ENCODE peak calls at places on chromosome 14, in six cellular contexts. O is gastrocnemius medialis, M is fibroblast of lung, J is NCI-H2081, C is kidney, X is T-helper 1 cell. Q is an unnamed sample.

GRCh38 chr14:34782031-34782430 is 67.6 kb upstream of the CFL2 start:
- DNase-seq in O (no peak), X (no peak), C (no peak), M (no peak), J (no peak), Q (no peak)

GRCh38 chr14:24353551-24354529 is 14.0 kb upstream of the RIPK3 start:
- DNase-seq in C (no peak), J (no peak), X (no peak), M (peak; percentile 34), O (no peak), Q (peak; percentile 56)

GRCh38 chr14:68794130-68794855 is 1.4 kb upstream of the ZFP36L1 start:
- DNase-seq in O (peak; percentile 90), M (peak; percentile 94), X (peak; percentile 75), C (peak; percentile 97), J (no peak), Q (peak; percentile 95)

GRCh38 chr14:83473846-83474245 is 1940.2 kb upstream of the SEL1L start:
- DNase-seq in X (no peak), M (peak; percentile 24), C (no peak), O (no peak), J (no peak), Q (no peak)

GRCh38 chr14:97295108-97295710 is 498.0 kb downstream of the VRK1 start:
- DNase-seq in X (no peak), C (no peak), O (no peak), J (no peak), M (no peak), Q (no peak)

GRCh38 chr14:61730756-61731373 is 31.4 kb upstream of the SNAPC1 start:
- DNase-seq in J (no peak), X (no peak), C (no peak), O (no peak), M (no peak), Q (no peak)

GRCh38 chr14:31208546-31209424 is 1.2 kb upstream of the HECTD1 start:
- DNase-seq in J (no peak), M (no peak), X (no peak), C (no peak), O (no peak), Q (no peak)

GRCh38 chr14:23115492-23115850 is 3.6 kb downstream of the CEBPE start:
- DNase-seq in O (no peak), C (peak; percentile 32), X (no peak), J (no peak), M (no peak), Q (no peak)

GRCh38 chr14:99579903-99580570 is 24.0 kb downstream of the CCDC85C start:
- DNase-seq in X (no peak), M (peak; percentile 97), C (peak; percentile 89), J (no peak), O (no peak), Q (peak; percentile 52)

GRCh38 chr14:102525213-102526143 is 15.9 kb upstream of the ANKRD9 start:
- DNase-seq in O (no peak), X (no peak), J (peak; percentile 76), C (peak; percentile 79), M (peak; percentile 67), Q (peak; percentile 63)

GRCh38 chr14:104531421-104532190 is 48.0 kb upstream of the C14orf180 start:
- DNase-seq in M (no peak), X (no peak), O (no peak), J (no peak), C (peak; percentile 15), Q (no peak)

GRCh38 chr14:77505031-77505430 is 6.4 kb upstream of the ISM2 start:
- DNase-seq in C (no peak), J (no peak), O (no peak), M (no peak), X (no peak), Q (no peak)

GRCh38 chr14:23562822-23563472 is 4.6 kb downstream of the AP1G2 start:
- DNase-seq in O (no peak), C (peak; percentile 45), X (peak; percentile 54), J (peak; percentile 48), M (peak; percentile 29), Q (no peak)

GRCh38 chr14:93993382-93993781 is 3.7 kb upstream of the CCDC197 start:
- DNase-seq in J (no peak), O (no peak), C (no peak), X (no peak), M (no peak), Q (no peak)

GRCh38 chr14:106681161-106681955 is 1155.0 kb downstream of the TMEM121 start:
- DNase-seq in X (no peak), O (no peak), M (no peak), J (no peak), C (no peak), Q (no peak)

GRCh38 chr14:93723001-93723400 is 65.3 kb downstream of the PRIMA1 start:
- DNase-seq in C (no peak), O (no peak), X (no peak), M (no peak), J (no peak), Q (no peak)

GRCh38 chr14:80567905-80568512 is 356.7 kb upstream of the DIO2 start:
- DNase-seq in C (no peak), J (no peak), M (peak; percentile 94), O (no peak), X (no peak), Q (peak; percentile 44)

GRCh38 chr14:104546591-104547309 is 32.8 kb upstream of the C14orf180 start:
- DNase-seq in J (no peak), O (no peak), X (no peak), M (no peak), C (peak; percentile 29), Q (no peak)

GRCh38 chr14:91038439-91038838 is 22.0 kb downstream of the RPS6KA5 start:
- DNase-seq in C (no peak), M (peak; percentile 71), J (no peak), X (no peak), O (peak; percentile 33), Q (no peak)

GRCh38 chr14:50954811-50955372 is 10.6 kb upstream of the PYGL start:
- DNase-seq in C (no peak), X (no peak), O (no peak), M (peak; percentile 69), J (peak; percentile 78), Q (peak; percentile 69)

GRCh38 chr14:89473569-89473968 is 56.5 kb upstream of the FOXN3 start:
- DNase-seq in X (no peak), J (no peak), C (no peak), O (no peak), M (no peak), Q (no peak)

GRCh38 chr14:25056688-25057078 is 6.7 kb upstream of the STXBP6 start:
- DNase-seq in J (no peak), M (peak; percentile 50), O (no peak), X (no peak), C (no peak), Q (no peak)

GRCh38 chr14:68622856-68623255 is 170.0 kb downstream of the ZFP36L1 start:
- DNase-seq in J (no peak), C (no peak), O (no peak), M (no peak), X (no peak), Q (no peak)

GRCh38 chr14:99947695-99948094 is 117.5 kb upstream of the EVL start:
- DNase-seq in M (no peak), C (no peak), O (peak; percentile 24), X (no peak), J (no peak), Q (no peak)

GRCh38 chr14:103920981-103921854 is 7.0 kb upstream of the TDRD9 start:
- DNase-seq in X (peak; percentile 91), C (peak; percentile 97), O (peak; percentile 91), J (peak; percentile 96), M (peak; percentile 87), Q (peak; percentile 88)

Q was measured in HFFc6.